ENCODE peak calls at places on chromosome 12, in four cellular contexts. A is esophagus muscularis mucosa, Y is H7, P is brain microvascular endothelial cell. J is an unnamed sample.

GRCh38 chr12:91127751-91128150 is 16.5 kb upstream of the LUM start:
- DNase-seq in A (no peak), Y (no peak), P (peak; percentile 38), J (no peak)

GRCh38 chr12:12735301-12735700 is 18.1 kb downstream of the CDKN1B start:
- DNase-seq in P (no peak), A (no peak), Y (no peak), J (no peak)

GRCh38 chr12:32618115-32618514 is 61.0 kb upstream of the DNM1L start:
- DNase-seq in P (no peak), Y (no peak), A (no peak), J (no peak)

GRCh38 chr12:69972136-69972535 is 147.1 kb downstream of the MYRFL start:
- DNase-seq in P (no peak), Y (no peak), A (no peak), J (no peak)

GRCh38 chr12:75553865-75554555 is 42.6 kb upstream of the KRR1 start:
- DNase-seq in A (no peak), P (no peak), Y (no peak), J (no peak)

GRCh38 chr12:103858953-103859601 is 18.0 kb upstream of the NT5DC3 start:
- DNase-seq in A (peak; percentile 96), Y (no peak), P (peak; percentile 95), J (no peak)

GRCh38 chr12:69545081-69545480 is 40.2 kb upstream of the CCT2 start:
- DNase-seq in A (no peak), P (no peak), Y (no peak), J (no peak)

GRCh38 chr12:108442077-108442476 is 73.0 kb upstream of the FICD start:
- DNase-seq in A (no peak), P (no peak), Y (peak; percentile 62), J (no peak)

GRCh38 chr12:49808686-49809368 is 19.4 kb downstream of the NCKAP5L start:
- DNase-seq in Y (peak; percentile 77), A (no peak), P (no peak), J (no peak)

GRCh38 chr12:95998611-95999300 is 2.6 kb upstream of the HAL start:
- DNase-seq in Y (peak; percentile 75), P (peak; percentile 39), A (no peak), J (peak; percentile 62)

GRCh38 chr12:21183721-21184275 is 52.8 kb downstream of the SLCO1B1 start:
- DNase-seq in A (no peak), Y (no peak), P (no peak), J (no peak)

GRCh38 chr12:122921917-122922316 is 26.0 kb upstream of the VPS37B start:
- DNase-seq in P (no peak), Y (peak; percentile 57), A (no peak), J (no peak)

GRCh38 chr12:121976950-121977349 is 44.7 kb upstream of the BCL7A start:
- DNase-seq in Y (no peak), A (no peak), P (no peak), J (no peak)

GRCh38 chr12:81644503-81644902 is 114.6 kb downstream of the PPFIA2 start:
- DNase-seq in Y (no peak), P (no peak), A (no peak), J (peak; percentile 16)

GRCh38 chr12:122871851-122872785 is 23.8 kb downstream of the VPS37B start:
- DNase-seq in P (peak; percentile 69), A (no peak), Y (peak; percentile 95), J (no peak)

GRCh38 chr12:28223853-28224252 is 33.6 kb downstream of the CCDC91 start:
- DNase-seq in Y (no peak), P (no peak), A (no peak), J (no peak)

GRCh38 chr12:51766067-51766466 is 82.5 kb downstream of the FIGNL2 start:
- DNase-seq in A (no peak), Y (no peak), P (no peak), J (peak; percentile 45)

GRCh38 chr12:124620606-124621295 is 53.3 kb upstream of the NCOR2 start:
- DNase-seq in P (no peak), A (no peak), Y (peak; percentile 58), J (no peak)

GRCh38 chr12:112107728-112108447 is 695 bp downstream of the NAA25 start:
- DNase-seq in P (no peak), Y (peak; percentile 46), A (no peak), J (peak; percentile 65)

GRCh38 chr12:26318661-26319068 is 123.3 kb downstream of the SSPN start:
- DNase-seq in A (no peak), Y (no peak), P (peak; percentile 84), J (no peak)

GRCh38 chr12:8629486-8630033 is 16.9 kb upstream of the AICDA start:
- DNase-seq in Y (no peak), P (peak; percentile 75), A (no peak), J (no peak)

GRCh38 chr12:50103767-50104321 is at the start of gene GPD1:
- DNase-seq in A (no peak), Y (peak; percentile 89), P (no peak), J (no peak)

GRCh38 chr12:4717806-4718205 is 2.4 kb upstream of the GALNT8 start:
- DNase-seq in Y (no peak), A (peak; percentile 88), P (no peak), J (no peak)

GRCh38 chr12:67427336-67427735 is 158.2 kb downstream of the CAND1 start:
- DNase-seq in P (no peak), A (no peak), Y (no peak), J (no peak)

GRCh38 chr12:26704684-26705475 is 128.1 kb downstream of the ITPR2 start:
- DNase-seq in A (no peak), Y (no peak), P (no peak), J (no peak)

GRCh38 chr12:122140467-122141257 is 33.4 kb downstream of the IL31 start:
- DNase-seq in P (no peak), A (no peak), Y (no peak), J (no peak)

GRCh38 chr12:132295101-132295526 is 34.3 kb downstream of the GALNT9 start:
- DNase-seq in P (no peak), Y (no peak), A (no peak), J (no peak)

GRCh38 chr12:117165342-117165741 is 24.9 kb downstream of the FBXO21 start:
- DNase-seq in Y (no peak), A (no peak), P (no peak), J (no peak)

GRCh38 chr12:116184766-116185165 is 92.7 kb downstream of the MED13L start:
- DNase-seq in P (no peak), Y (no peak), A (no peak), J (no peak)

GRCh38 chr12:127363392-127363791 is 903.6 kb upstream of the TMEM132C start:
- DNase-seq in A (peak; percentile 72), P (peak; percentile 31), Y (peak; percentile 60), J (peak; percentile 9)

GRCh38 chr12:131608740-131609665 is 101.9 kb upstream of the SFSWAP start:
- DNase-seq in Y (peak; percentile 92), A (peak; percentile 94), P (peak; percentile 53), J (peak; percentile 32)

GRCh38 chr12:88691811-88692210 is 111.5 kb upstream of the KITLG start:
- DNase-seq in Y (no peak), A (no peak), P (no peak), J (no peak)

DNA sequence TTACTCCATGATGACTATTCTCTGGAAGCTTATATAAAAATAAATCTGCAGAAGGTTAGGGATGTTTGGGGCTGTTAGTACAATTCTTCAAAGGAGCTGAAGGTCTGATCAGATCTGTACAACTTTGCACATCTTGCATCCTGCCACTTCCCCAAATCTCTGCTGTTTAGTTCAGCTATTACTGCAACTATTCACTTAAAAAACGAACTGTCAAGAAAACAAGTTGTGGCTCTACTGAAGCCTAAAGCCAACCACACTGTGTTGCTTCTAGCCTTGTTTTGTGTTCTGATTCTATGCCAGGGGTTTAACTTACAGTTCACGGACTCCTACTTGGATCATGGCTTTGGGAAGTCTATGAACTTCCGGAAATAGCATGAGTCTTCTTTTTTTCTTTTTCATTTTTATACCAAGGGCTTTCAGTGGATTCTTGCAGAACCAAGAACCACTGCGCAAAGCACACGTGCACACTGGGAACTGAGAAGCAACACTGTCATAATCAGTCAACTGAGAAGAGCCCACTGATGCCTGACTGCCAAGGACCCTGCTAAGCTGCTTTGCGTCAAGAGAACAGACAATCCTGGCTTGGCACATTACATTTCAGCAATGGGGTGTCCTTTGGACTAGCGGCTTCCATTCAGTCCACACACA is 66.3 kb upstream of the EEA1 start:
- DNase-seq in P (no peak), Y (no peak), A (no peak), J (no peak)
- H3K4me3 ChIP-seq in P (no peak overlapping the region), Y (no peak overlapping the region), A (no peak overlapping the region), J (no peak overlapping the region)

GRCh38 chr12:6377667-6377994 is 2.3 kb upstream of the SCNN1A start:
- DNase-seq in Y (peak; percentile 46), A (no peak), P (no peak), J (no peak)
- H3K4me3 ChIP-seq in Y (no peak overlapping the region), A (no peak overlapping the region), P (no peak overlapping the region), J (no peak overlapping the region)

GRCh38 chr12:65742481-65742971 is 81.8 kb upstream of the HMGA2 start:
- DNase-seq in P (peak; percentile 41), Y (no peak), A (peak; percentile 82), J (no peak)

GRCh38 chr12:65741662-65742480 is 82.4 kb upstream of the HMGA2 start:
- DNase-seq in P (peak; percentile 51), Y (peak; percentile 95), A (no peak), J (no peak)

GRCh38 chr12:65740506-65740872 is 83.8 kb upstream of the HMGA2 start:
- DNase-seq in P (no peak), Y (peak; percentile 19), A (no peak), J (no peak)

GRCh38 chr12:65739606-65740005 is 84.7 kb upstream of the HMGA2 start:
- DNase-seq in A (no peak), Y (no peak), P (no peak), J (no peak)

DNA sequence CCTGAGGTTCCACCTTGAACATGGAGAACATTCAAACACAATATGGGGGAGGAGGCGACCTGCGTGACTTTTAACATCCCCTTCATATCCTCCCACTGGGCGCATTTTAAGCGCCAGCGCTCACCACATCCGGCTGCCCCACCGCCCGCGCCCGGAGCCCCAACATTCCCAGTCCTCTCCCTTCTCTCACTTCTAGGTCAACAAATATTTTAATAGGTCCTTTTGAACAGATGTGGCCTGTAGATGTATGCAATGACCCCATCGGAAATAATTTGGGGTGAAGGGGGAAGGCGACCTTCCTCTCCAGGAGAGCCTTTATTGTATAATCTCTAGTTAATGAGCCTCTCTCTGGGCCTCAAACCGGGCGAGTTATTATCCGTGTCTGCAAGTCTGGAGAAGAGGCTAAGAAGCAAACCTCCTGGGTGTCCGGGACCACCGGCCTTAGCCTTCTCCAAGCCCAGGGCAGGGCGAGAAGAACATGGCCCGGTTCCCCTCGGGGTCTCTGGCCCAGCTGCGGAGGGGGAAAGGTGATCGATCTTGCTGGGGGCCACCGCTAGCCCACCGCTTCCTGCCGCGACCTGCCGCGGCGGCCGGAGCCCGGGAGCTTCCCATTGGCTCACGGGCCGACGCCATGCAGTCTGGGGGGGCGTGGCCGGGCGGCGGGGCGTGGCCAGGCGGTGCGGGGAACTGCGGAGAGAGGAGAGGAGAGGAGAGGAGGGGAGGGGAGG is 83.2 kb upstream of the HMGA2 start:
- DNase-seq in Y (peak; percentile 97), A (no peak), P (peak; percentile 77), J (no peak)
- H3K4me3 ChIP-seq in Y (peak overlapping the region; percentile 51), A (peak overlapping the region; percentile 63), P (peak overlapping the region; percentile 80), J (no peak overlapping the region)

DNA sequence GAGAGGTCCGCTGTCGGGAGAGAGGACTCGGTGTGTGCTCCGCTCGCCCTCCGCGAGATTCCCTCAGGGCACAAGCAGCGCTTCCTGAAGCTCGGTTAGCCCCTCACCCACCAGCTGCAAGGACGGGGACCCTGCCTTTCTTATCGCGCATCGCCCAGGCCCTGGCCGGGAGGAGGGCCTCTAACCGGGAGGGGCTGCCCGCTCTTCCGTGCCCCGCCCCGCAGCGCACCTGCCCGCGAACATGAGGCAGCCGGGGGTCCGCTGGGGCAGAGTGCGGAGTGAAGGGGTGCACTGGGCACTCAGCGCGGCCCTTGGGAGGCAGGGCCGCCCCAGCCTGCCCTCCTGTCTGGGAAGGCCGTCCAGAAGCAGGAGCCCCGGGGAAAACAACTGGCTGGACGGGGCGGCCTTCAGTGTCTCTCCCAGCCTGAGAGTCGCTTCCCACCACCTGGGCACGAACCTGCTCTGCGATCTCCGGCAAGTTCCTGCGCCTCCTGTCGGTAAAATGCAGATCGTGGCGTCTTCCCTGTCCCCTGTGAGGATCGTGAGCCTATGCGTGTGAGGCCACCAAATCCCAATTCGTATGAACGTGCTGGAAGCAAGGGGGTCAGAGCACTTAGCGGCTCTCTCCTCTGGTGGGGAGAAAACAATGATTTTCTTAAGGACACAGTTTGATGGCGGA is 28.0 kb upstream of the ADIPOR2 start:
- DNase-seq in P (no peak), Y (peak; percentile 92), A (no peak), J (no peak)
- H3K4me3 ChIP-seq in P (no peak overlapping the region), Y (peak overlapping the region; percentile 50), A (peak overlapping the region; percentile 28), J (no peak overlapping the region)

J was measured in Jurkat, Clone E6-1.